ENCODE peak calls at places on chromosomes 13 and 19, in seven cellular contexts. Q, U, H, S, W, R and Y are unnamed samples. For H3K36me3, the result is how much of the 10 kb centered on the place peaks cover.

GRCh38 chr13:53342623-53343022 is 314.0 kb downstream of the OLFM4 start:
- DNase-seq in R (no peak), U (no peak), W (no peak), Q (no peak), H (no peak), S (no peak), Y (no peak)

GRCh38 chr19:46515879-46516350 is 20.2 kb upstream of the PNMA8B start:
- DNase-seq in S (peak), H (no peak), W (no peak), R (peak), U (no peak), Q (no peak), Y (no peak)

GRCh38 chr13:111480976-111481375 is 160.5 kb downstream of the TEX29 start:
- DNase-seq in Q (no peak), R (no peak), U (peak), S (no peak), W (peak), H (no peak), Y (no peak)

GRCh38 chr13:40694426-40694825 is 28.0 kb upstream of the FOXO1 start:
- DNase-seq in R (no peak), Q (no peak), U (no peak), S (no peak), W (no peak), H (no peak), Y (no peak)

GRCh38 chr19:47272448-47273312 is 2.0 kb upstream of the INAFM1 start:
- DNase-seq in H (no peak), W (no peak), Q (peak), U (peak), R (peak), S (peak), Y (peak)

GRCh38 chr13:94464771-94465170 is 14.7 kb downstream of the DCT start:
- DNase-seq in S (no peak), Q (no peak), W (no peak), R (peak), H (no peak), U (no peak), Y (no peak)

GRCh38 chr13:72698164-72698563 is 29.3 kb downstream of the MZT1 start:
- DNase-seq in R (no peak), S (no peak), H (no peak), U (no peak), W (no peak), Q (no peak), Y (no peak)

GRCh38 chr19:8363803-8364771 is at the start of gene ANGPTL4:
- DNase-seq in U (peak), S (peak), W (peak), R (peak), H (no peak), Q (peak), Y (peak)

GRCh38 chr19:36046443-36047050 is 7.5 kb downstream of the THAP8 start:
- DNase-seq in H (no peak), U (no peak), Q (no peak), R (peak), S (no peak), W (no peak), Y (no peak)

GRCh38 chr19:7505288-7505681 is 10.6 kb upstream of the ZNF358 start:
- DNase-seq in S (no peak), R (no peak), H (no peak), W (no peak), Q (no peak), U (no peak), Y (peak)

GRCh38 chr19:31432411-31432810 is 83.2 kb upstream of the TSHZ3 start:
- DNase-seq in S (no peak), U (no peak), Q (no peak), W (no peak), H (no peak), R (no peak), Y (no peak)

GRCh38 chr19:18266863-18267686 is 7.2 kb downstream of the IQCN start:
- DNase-seq in S (peak), R (no peak), Q (no peak), H (no peak), W (no peak), U (no peak), Y (no peak)

GRCh38 chr13:98435356-98435755 is 141.6 kb downstream of the STK24 start:
- DNase-seq in S (no peak), U (no peak), R (no peak), Q (no peak), W (no peak), H (no peak), Y (no peak)

GRCh38 chr13:18212873-18213272 is 968.8 kb downstream of the TUBA3C start:
- DNase-seq in S (no peak), W (no peak), Q (no peak), U (no peak), H (no peak), R (peak), Y (no peak)

GRCh38 chr19:49272204-49272603 is 52.8 kb downstream of the SLC6A16 start:
- DNase-seq in U (no peak), W (no peak), S (no peak), R (peak), H (no peak), Q (no peak), Y (no peak)

GRCh38 chr19:8610041-8610927 is at the start of gene ADAMTS10:
- DNase-seq in R (peak), Q (peak), S (peak), H (no peak), W (no peak), U (peak), Y (no peak)

GRCh38 chr13:43123856-43124255 is 100.5 kb downstream of the DNAJC15 start:
- DNase-seq in W (no peak), S (no peak), Q (no peak), U (no peak), R (no peak), H (no peak), Y (no peak)

GRCh38 chr13:43383488-43384165 is 360.2 kb downstream of the DNAJC15 start:
- DNase-seq in S (no peak), W (no peak), Q (no peak), H (no peak), U (no peak), R (no peak), Y (no peak)

GRCh38 chr13:111371211-111371610 is 50.8 kb downstream of the TEX29 start:
- DNase-seq in U (no peak), S (no peak), W (no peak), Q (no peak), R (peak), H (no peak), Y (no peak)

GRCh38 chr13:79338343-79338742 is 67.7 kb downstream of the RBM26 start:
- DNase-seq in H (no peak), S (no peak), R (no peak), U (no peak), W (no peak), Q (no peak), Y (no peak)

GRCh38 chr13:79340490-79340889 is 65.6 kb downstream of the RBM26 start:
- DNase-seq in R (peak), H (no peak), S (no peak), Q (no peak), W (no peak), U (no peak), Y (no peak)

GRCh38 chr13:79341202-79341601 is 64.9 kb downstream of the RBM26 start:
- DNase-seq in Q (no peak), S (no peak), R (no peak), W (no peak), U (no peak), H (no peak), Y (no peak)

GRCh38 chr13:79336971-79337370 is 69.1 kb downstream of the RBM26 start:
- DNase-seq in Q (no peak), R (no peak), H (no peak), U (no peak), S (no peak), W (no peak), Y (no peak)
- H3K36me3 ChIP-seq in Q (half or more), R (under half), H (under half), U (under half), S (half or more), W (under half), Y (under half)

DNA sequence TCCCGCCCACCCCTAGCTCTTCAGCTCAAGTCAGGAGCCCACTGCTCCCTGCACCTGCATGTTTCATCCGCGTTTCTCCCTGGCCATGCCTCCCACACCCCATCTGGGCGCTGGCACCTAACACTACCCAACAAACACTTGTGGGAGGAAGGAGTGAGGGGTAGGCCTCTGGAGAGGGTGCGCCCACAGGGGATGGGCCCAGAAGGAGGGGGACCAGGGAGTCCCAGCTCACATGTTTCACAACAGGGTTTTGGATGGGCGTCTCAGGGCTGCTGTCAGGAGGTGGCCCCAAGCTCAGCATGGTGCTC is 12.1 kb upstream of the TMEM86B start:
- DNase-seq in Q (no peak), R (no peak), S (no peak), H (no peak), W (no peak), U (no peak), Y (no peak)
- H3K36me3 ChIP-seq in Q (half or more), R (under half), S (half or more), H (half or more), W (under half), U (under half), Y (under half)

GRCh38 chr19:5077209-5077515 is 108.2 kb downstream of the KDM4B start:
- DNase-seq in U (no peak), Q (no peak), R (no peak), S (no peak), H (no peak), W (no peak), Y (no peak)
- H3K36me3 ChIP-seq in U (under half), Q (under half), R (under half), S (half or more), H (under half), W (under half), Y (under half)

DNA sequence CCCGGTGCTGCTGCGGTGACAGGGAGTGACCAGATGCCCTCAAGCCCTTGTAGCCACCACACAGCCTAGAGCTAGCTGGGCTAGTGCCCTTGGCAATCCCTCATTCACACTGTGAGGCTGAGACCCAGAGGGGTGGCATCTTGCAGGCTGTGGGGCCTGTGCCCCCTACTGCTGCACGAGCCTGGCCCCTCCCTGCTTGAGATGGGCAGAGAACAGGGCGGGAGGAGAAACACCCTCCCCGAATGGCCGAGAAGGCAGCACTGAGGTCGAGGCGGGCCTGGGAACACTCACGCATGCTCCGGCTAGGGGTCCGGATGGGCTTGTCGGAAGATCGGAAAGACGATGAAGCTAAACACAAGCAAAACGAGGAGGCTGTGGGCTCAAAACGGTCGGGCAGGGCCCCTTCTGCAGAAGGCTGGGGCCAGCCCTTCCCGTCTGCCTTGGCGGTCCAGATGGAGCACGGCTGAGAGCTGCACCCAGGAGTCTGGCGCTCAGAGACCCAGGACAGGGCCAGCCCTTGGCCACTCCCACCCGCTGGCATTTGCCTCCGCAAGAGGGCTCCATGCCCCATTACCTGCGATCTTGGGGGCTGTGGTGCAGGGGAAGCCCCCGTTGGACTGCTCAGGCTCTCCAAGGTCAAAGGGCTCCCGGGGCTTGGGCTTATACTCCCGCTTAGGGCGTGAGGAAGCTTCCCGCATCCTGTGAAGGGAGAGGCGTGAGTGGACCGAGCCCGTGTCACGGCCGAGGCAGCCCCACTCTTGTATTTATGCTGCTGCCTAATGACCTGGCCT is 18.9 kb downstream of the MPND start:
- DNase-seq in H (no peak), S (no peak), W (no peak), Q (no peak), R (no peak), U (no peak), Y (no peak)
- H3K36me3 ChIP-seq in H (under half), S (half or more), W (under half), Q (half or more), R (half or more), U (under half), Y (under half)